ENCODE peak calls at places on chromosome 16, in nine cellular contexts. Q, S, E, Y, K, J, U, I and W are unnamed samples.

GRCh38 chr16:31464781-31465260 is 5.5 kb downstream of the ARMC5 start:
- DNase-seq in E (no peak), U (no peak), Y (no peak), I (no peak), J (no peak), S (no peak), K (no peak), Q (no peak), W (no peak)

GRCh38 chr16:28520672-28521071 is 14.0 kb upstream of the IL27 start:
- DNase-seq in Q (no peak), I (no peak), S (no peak), J (no peak), U (no peak), K (no peak), E (no peak), Y (no peak), W (no peak)

GRCh38 chr16:71846443-71846842 is 667 bp downstream of the ATXN1L start:
- DNase-seq in I (no peak), Q (no peak), K (no peak), S (no peak), U (peak; percentile 11), Y (peak; percentile 43), J (no peak), E (peak; percentile 9), W (no peak)

GRCh38 chr16:885391-885790 is 84.9 kb upstream of the GNG13 start:
- DNase-seq in U (no peak), Y (no peak), E (no peak), Q (no peak), I (no peak), K (no peak), S (no peak), J (no peak), W (no peak)

GRCh38 chr16:88737298-88738166 is 31.2 kb downstream of the CTU2 start:
- DNase-seq in U (peak; percentile 75), K (no peak), E (peak; percentile 66), I (peak; percentile 73), Y (peak; percentile 59), S (no peak), J (no peak), Q (no peak), W (no peak)

GRCh38 chr16:20879175-20880053 is 20.7 kb downstream of the DCUN1D3 start:
- DNase-seq in S (no peak), Q (no peak), K (no peak), E (no peak), Y (no peak), U (no peak), J (no peak), I (no peak), W (no peak)

GRCh38 chr16:46743232-46743719 is 4.9 kb downstream of the MYLK3 start:
- DNase-seq in S (no peak), Y (no peak), E (peak; percentile 47), U (no peak), K (no peak), Q (peak; percentile 60), I (no peak), J (no peak), W (no peak)

GRCh38 chr16:27273670-27274522 is 5.3 kb upstream of the NSMCE1 start:
- DNase-seq in K (no peak), I (no peak), J (no peak), U (peak; percentile 49), S (no peak), Q (no peak), E (no peak), Y (no peak), W (peak; percentile 64)

GRCh38 chr16:30659507-30660423 is 1.5 kb downstream of the FBRS start:
- DNase-seq in I (no peak), J (no peak), E (peak; percentile 56), Q (no peak), U (peak; percentile 67), K (no peak), S (no peak), Y (no peak), W (no peak)

GRCh38 chr16:79272141-79272577 is 328.4 kb downstream of the MAF start:
- DNase-seq in J (no peak), Q (no peak), U (no peak), I (peak; percentile 16), K (no peak), Y (no peak), S (no peak), E (no peak), W (no peak)

GRCh38 chr16:680967-681745 is 946 bp downstream of the STUB1 start:
- DNase-seq in Y (no peak), I (no peak), J (no peak), U (peak; percentile 62), S (no peak), E (no peak), Q (no peak), K (no peak), W (no peak)

GRCh38 chr16:12191102-12191501 is 214.6 kb downstream of the SNX29 start:
- DNase-seq in U (no peak), S (no peak), I (no peak), E (no peak), Y (no peak), Q (no peak), K (no peak), J (no peak), W (no peak)

GRCh38 chr16:87706278-87707000 is 59.3 kb downstream of the KLHDC4 start:
- DNase-seq in Q (no peak), U (no peak), I (no peak), J (no peak), S (peak; percentile 38), Y (no peak), K (no peak), E (no peak), W (no peak)